ENCODE peak calls at places on chromosomes 12 and 14, in seven cellular contexts. V is RWPE2; I is stomach; C is hepatocyte; Z is CD8-positive, alpha-beta T cell; R is A549; B is MM.1S. Y is an unnamed sample.

GRCh38 chr12:102824218-102824835 is 92.7 kb downstream of the PAH start:
- DNase-seq in R (peak; percentile 27), V (no peak), I (no peak), C (peak; percentile 83), Z (no peak), B (no peak), Y (no peak)

GRCh38 chr14:100839573-100840175 is 13.8 kb downstream of the MEG3 start:
- DNase-seq in V (no peak), I (no peak), R (no peak), B (no peak), Z (no peak), C (peak; percentile 55), Y (no peak)

GRCh38 chr14:31947076-31947475 is 130.0 kb upstream of the ARHGAP5 start:
- DNase-seq in R (no peak), B (no peak), Z (no peak), I (no peak), C (no peak), V (no peak), Y (no peak)

GRCh38 chr12:77153706-77154105 is 88.3 kb upstream of the E2F7 start:
- DNase-seq in V (no peak), Z (no peak), C (no peak), B (no peak), R (no peak), I (no peak), Y (no peak)

GRCh38 chr14:102897299-102898027 is 25.0 kb upstream of the AMN start:
- DNase-seq in B (no peak), C (no peak), Z (no peak), I (no peak), V (no peak), R (no peak), Y (no peak)

GRCh38 chr14:89284368-89285058 is 132.5 kb downstream of the FOXN3 start:
- DNase-seq in C (no peak), R (no peak), I (peak; percentile 40), B (no peak), Z (no peak), V (no peak), Y (no peak)

GRCh38 chr14:60090864-60091519 is 731 bp upstream of the PCNX4 start:
- DNase-seq in Z (peak; percentile 26), C (peak; percentile 61), I (peak; percentile 33), R (peak; percentile 51), B (peak; percentile 20), V (no peak), Y (peak; percentile 21)

GRCh38 chr14:40197344-40197743 is 765.1 kb upstream of the FBXO33 start:
- DNase-seq in Z (no peak), V (no peak), R (no peak), B (no peak), C (no peak), I (no peak), Y (no peak)

GRCh38 chr12:101604132-101604531 is 9.4 kb downstream of the MYBPC1 start:
- DNase-seq in C (no peak), R (no peak), I (no peak), B (no peak), Z (no peak), V (no peak), Y (no peak)

GRCh38 chr12:115398311-115398781 is 714.4 kb upstream of the TBX3 start:
- DNase-seq in B (no peak), Z (no peak), C (peak; percentile 65), R (peak; percentile 49), V (no peak), I (no peak), Y (peak; percentile 96)

GRCh38 chr14:94051115-94051514 is 25.0 kb downstream of the OTUB2 start:
- DNase-seq in V (no peak), R (no peak), B (no peak), I (peak; percentile 45), Z (no peak), C (peak; percentile 53), Y (no peak)

GRCh38 chr14:94334837-94335236 is 11.7 kb upstream of the SERPINA6 start:
- DNase-seq in R (no peak), V (no peak), I (no peak), C (no peak), B (no peak), Z (no peak), Y (no peak)

GRCh38 chr12:3628629-3629028 is 124.3 kb downstream of the CRACR2A start:
- DNase-seq in C (no peak), R (no peak), V (no peak), B (no peak), Z (no peak), I (no peak), Y (no peak)

GRCh38 chr14:93950948-93951668 is 24.0 kb downstream of the FAM181A start:
- DNase-seq in B (no peak), Z (no peak), C (no peak), R (no peak), V (no peak), I (no peak), Y (no peak)

GRCh38 chr14:103402700-103403099 is 17.5 kb downstream of the MARK3 start:
- DNase-seq in V (no peak), R (no peak), B (peak; percentile 17), I (no peak), C (no peak), Z (no peak), Y (no peak)

GRCh38 chr12:31280183-31280582 is 45.8 kb downstream of the SINHCAF start:
- DNase-seq in B (no peak), V (no peak), I (no peak), C (no peak), R (no peak), Z (no peak), Y (no peak)

GRCh38 chr12:69679119-69679518 is 20.0 kb downstream of the BEST3 start:
- DNase-seq in I (no peak), B (no peak), R (no peak), V (no peak), C (no peak), Z (no peak), Y (no peak)

GRCh38 chr14:69263364-69263763 is 3.4 kb downstream of the GALNT16 start:
- DNase-seq in I (no peak), B (no peak), C (no peak), Z (no peak), V (no peak), R (no peak), Y (no peak)

GRCh38 chr14:105419305-105420091 is at the start of gene MTA1:
- DNase-seq in V (peak; percentile 75), Z (no peak), B (no peak), I (peak; percentile 56), R (no peak), C (peak; percentile 77), Y (no peak)

GRCh38 chr14:101834387-101835165 is 73.1 kb downstream of the PPP2R5C start:
- DNase-seq in B (no peak), I (peak; percentile 57), V (no peak), R (no peak), Z (no peak), C (no peak), Y (peak; percentile 85)

GRCh38 chr14:35386673-35387125 is 17.9 kb downstream of the NFKBIA start:
- DNase-seq in Z (no peak), B (no peak), V (no peak), R (no peak), C (no peak), I (no peak), Y (no peak)

GRCh38 chr12:112386726-112387125 is 4.5 kb upstream of the HECTD4 start:
- DNase-seq in I (no peak), R (no peak), B (no peak), Z (no peak), V (no peak), C (peak; percentile 75), Y (no peak)

GRCh38 chr12:52380271-52380694 is 5.2 kb downstream of the KRT84 start:
- DNase-seq in I (peak; percentile 57), V (no peak), B (no peak), Z (no peak), C (peak; percentile 48), R (peak; percentile 52), Y (no peak)
- H3K4me3 ChIP-seq in I (no peak overlapping the region), V (no peak overlapping the region), B (no peak overlapping the region), Z (no peak overlapping the region), C (no peak overlapping the region), R (no peak overlapping the region), Y (no peak overlapping the region)

GRCh38 chr14:78763746-78764145 is 593.6 kb downstream of the NRXN3 start:
- DNase-seq in B (no peak), V (no peak), I (no peak), Z (no peak), R (no peak), C (no peak), Y (no peak)

GRCh38 chr14:78752789-78753188 is 582.6 kb downstream of the NRXN3 start:
- DNase-seq in I (no peak), C (peak; percentile 16), R (no peak), Z (no peak), B (no peak), V (no peak), Y (no peak)

GRCh38 chr14:78754059-78754458 is 583.9 kb downstream of the NRXN3 start:
- DNase-seq in I (no peak), B (no peak), R (no peak), C (no peak), Z (no peak), V (no peak), Y (no peak)

GRCh38 chr14:78762331-78762730 is 592.2 kb downstream of the NRXN3 start:
- DNase-seq in B (no peak), I (no peak), R (no peak), C (no peak), Z (no peak), V (no peak), Y (no peak)

DNA sequence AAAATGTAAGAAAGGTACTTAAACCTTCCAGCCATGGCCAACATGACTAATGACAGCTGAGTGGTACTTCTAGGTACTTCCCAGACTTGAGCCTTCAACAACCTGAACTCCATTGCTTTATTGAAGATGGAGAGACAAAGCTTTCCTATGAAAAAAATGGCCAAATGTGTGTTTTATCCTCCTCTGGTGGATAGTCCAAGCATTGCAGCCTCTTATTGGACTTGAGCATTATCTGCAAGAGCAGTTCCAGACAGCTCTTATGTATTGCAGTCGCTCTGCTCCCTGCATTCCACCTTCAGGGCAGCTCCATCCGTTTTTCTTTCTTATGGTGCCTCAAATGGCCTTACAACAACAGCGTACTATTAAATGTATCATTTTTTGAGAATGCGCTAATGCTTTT is 588.2 kb downstream of the NRXN3 start:
- DNase-seq in B (peak; percentile 48), V (no peak), C (peak; percentile 43), I (no peak), R (peak; percentile 14), Z (no peak), Y (peak; percentile 15)
- TF ChIP-seq CTCF in B (peak; percentile 69), V (peak; percentile 77), C (peak; percentile 43), I (peak; percentile 51), R (peak; percentile 23), Z (no peak), Y (peak; percentile 76)

DNA sequence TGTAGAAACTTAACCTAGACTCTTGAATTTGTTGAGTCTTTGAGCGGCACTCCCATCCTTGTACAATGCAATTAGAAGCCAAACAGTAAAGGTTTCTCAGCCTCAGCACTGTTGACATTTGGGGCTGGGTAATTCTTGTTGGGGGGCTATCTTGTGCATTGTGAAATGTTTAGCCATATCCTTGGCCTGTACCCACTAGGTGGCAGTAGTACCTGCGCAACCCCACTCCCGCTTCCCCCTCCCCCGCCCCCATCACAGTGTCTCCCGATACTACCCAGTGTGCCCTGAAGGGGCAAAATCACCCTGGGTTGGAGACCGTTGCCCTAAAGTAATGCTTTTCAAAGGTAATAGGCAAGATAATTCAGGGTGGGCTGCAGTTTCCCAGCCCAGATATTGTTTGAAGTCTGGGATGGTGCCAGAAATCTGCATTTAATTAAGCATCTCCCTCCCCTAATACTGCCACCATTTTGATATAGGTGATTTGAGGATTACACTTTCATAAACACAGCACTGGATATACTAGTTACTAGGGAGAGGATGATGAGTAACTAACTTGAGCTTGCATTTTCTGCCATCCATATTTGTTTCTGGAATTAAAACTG is 1.8 kb downstream of the COX6A1 start:
- DNase-seq in R (peak; percentile 90), C (peak; percentile 86), B (peak; percentile 47), V (no peak), Z (peak; percentile 85), I (peak; percentile 45), Y (no peak)
- H3K4me3 ChIP-seq in R (no peak overlapping the region), C (no peak overlapping the region), B (no peak overlapping the region), V (peak overlapping the region; percentile 3), Z (no peak overlapping the region), I (no peak overlapping the region), Y (peak overlapping the region; percentile 92)

GRCh38 chr12:47778842-47779241 is 5.8 kb downstream of the SLC48A1 start:
- DNase-seq in I (no peak), B (no peak), C (no peak), V (no peak), R (no peak), Z (no peak), Y (no peak)
- TF ChIP-seq CTCF in I (no peak), B (no peak), C (no peak), V (no peak), R (no peak), Z (no peak), Y (no peak)

Y was measured in LNCaP clone FGC.